ENCODE peak calls at places on chromosomes 4 and X, in six cellular contexts. F is tibial artery, N is right lobe of liver, G is cardiac muscle cell, D is left lung, J is OCI-LY7. C is an unnamed sample.

GRCh38 chr4:138178566-138178965 is 63.6 kb downstream of the SLC7A11 start:
- DNase-seq in F (no peak), J (no peak), N (no peak), D (no peak), G (no peak), C (no peak)

GRCh38 chr4:188107931-188108843 is 1.2 kb downstream of the TRIML2 start:
- DNase-seq in F (no peak), J (no peak), G (no peak), N (no peak), D (no peak), C (no peak)

GRCh38 chrX:150084474-150085229 is 146.4 kb upstream of the EOLA2 start:
- DNase-seq in N (no peak), D (no peak), G (no peak), J (no peak), F (no peak), C (no peak)

GRCh38 chr4:183146478-183146877 is 47.4 kb downstream of the WWC2 start:
- DNase-seq in N (no peak), F (no peak), D (no peak), J (no peak), G (no peak), C (no peak)

GRCh38 chr4:89273741-89274141 is 33.9 kb downstream of the GPRIN3 start:
- DNase-seq in D (no peak), G (no peak), J (no peak), F (no peak), N (no peak), C (no peak)

GRCh38 chr4:82561745-82562552 is at the start of gene TMEM150C:
- DNase-seq in J (no peak), N (peak; percentile 57), F (no peak), G (peak; percentile 78), D (peak; percentile 81), C (peak; percentile 24)

GRCh38 chr4:137471461-137471860 is 60.8 kb downstream of the PCDH18 start:
- DNase-seq in D (no peak), N (no peak), J (no peak), G (no peak), F (no peak), C (no peak)

GRCh38 chrX:52424658-52425057 is 55.8 kb downstream of the XAGE2 start:
- DNase-seq in N (no peak), F (no peak), D (no peak), J (no peak), G (no peak), C (no peak)

GRCh38 chr4:106587558-106587957 is 219.0 kb upstream of the GIMD1 start:
- DNase-seq in F (no peak), D (no peak), N (no peak), J (no peak), G (no peak), C (no peak)

GRCh38 chr4:112358952-112359749 is 62.0 kb downstream of the ALPK1 start:
- DNase-seq in N (no peak), J (no peak), G (no peak), D (peak; percentile 57), F (peak; percentile 53), C (no peak)

GRCh38 chr4:151362404-151363164 is 37.2 kb upstream of the SH3D19 start:
- DNase-seq in J (peak; percentile 76), G (peak; percentile 87), D (peak; percentile 77), N (peak; percentile 83), F (peak; percentile 86), C (peak; percentile 90)

GRCh38 chrX:150869450-150869849 is 29.0 kb downstream of the CD99L2 start:
- DNase-seq in G (no peak), D (no peak), J (no peak), F (no peak), N (no peak), C (peak; percentile 38)

GRCh38 chr4:525660-526059 is 26.6 kb downstream of the PIGG start:
- DNase-seq in J (no peak), N (no peak), D (no peak), G (no peak), F (no peak), C (no peak)

GRCh38 chr4:123102897-123103489 is 180.6 kb upstream of the NUDT6 start:
- DNase-seq in J (peak; percentile 50), D (no peak), N (no peak), F (no peak), G (peak; percentile 50), C (no peak)

GRCh38 chr4:10582059-10582686 is 102.4 kb downstream of the CLNK start:
- DNase-seq in D (no peak), J (peak; percentile 22), F (no peak), N (no peak), G (peak; percentile 60), C (peak; percentile 70)

GRCh38 chr4:3329887-3330286 is 37.1 kb downstream of the RGS12 start:
- DNase-seq in G (no peak), D (no peak), N (peak; percentile 1), J (no peak), F (no peak), C (no peak)

GRCh38 chr4:2712261-2712842 is 43.8 kb downstream of the TNIP2 start:
- DNase-seq in D (no peak), N (no peak), J (peak; percentile 44), F (peak; percentile 19), G (peak; percentile 20), C (no peak)

GRCh38 chr4:140099993-140100392 is 54.0 kb downstream of the MAML3 start:
- DNase-seq in D (peak; percentile 80), G (no peak), N (no peak), J (no peak), F (peak; percentile 79), C (peak; percentile 61)

DNA sequence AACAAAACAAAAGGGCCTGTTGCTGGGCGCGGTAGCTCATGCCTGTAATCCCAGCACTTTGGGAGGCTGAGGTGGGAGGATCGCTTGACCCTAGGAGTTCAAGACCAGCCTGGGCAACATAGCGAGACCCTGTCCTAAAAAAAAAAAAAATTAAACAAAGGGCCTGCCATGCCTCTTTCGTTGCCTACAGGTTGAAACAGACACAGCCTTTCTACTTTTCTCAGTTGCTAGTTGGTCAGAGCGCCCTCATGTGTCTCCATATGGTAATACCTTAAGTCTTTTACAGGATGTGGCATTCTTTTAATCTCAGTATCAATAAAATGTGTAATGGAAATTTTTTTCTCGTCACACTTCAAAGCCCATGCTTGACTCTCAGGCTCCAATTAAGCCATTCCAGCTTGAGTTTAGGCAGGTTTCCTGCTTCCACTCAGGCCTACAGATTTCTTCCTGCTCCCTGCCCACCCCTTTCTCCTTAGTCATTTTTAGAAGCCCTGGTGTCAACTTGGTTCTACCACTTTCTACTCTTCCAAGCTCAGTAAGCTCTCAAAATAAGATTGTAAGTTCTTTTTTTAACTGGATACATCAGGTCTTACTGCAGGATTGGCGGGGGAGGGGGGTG is 4.6 kb upstream of the SOWAHD start:
- DNase-seq in J (peak; percentile 69), D (no peak), G (peak; percentile 49), N (no peak), F (no peak), C (no peak)
- TF ChIP-seq CTCF in J (peak; percentile 72), D (no peak), G (peak; percentile 46), N (peak; percentile 45), F (no peak), C (no peak)

GRCh38 chr4:72118017-72118416 is 86.2 kb downstream of the NPFFR2 start:
- DNase-seq in D (no peak), G (no peak), N (no peak), F (no peak), J (no peak), C (no peak)
- H3K4me3 ChIP-seq in D (no peak overlapping the region), G (no peak overlapping the region), N (no peak overlapping the region), F (no peak overlapping the region), J (no peak overlapping the region), C (no peak overlapping the region)

GRCh38 chr4:77994194-77994721 is 62.9 kb upstream of the FRAS1 start:
- DNase-seq in D (no peak), N (no peak), J (peak; percentile 62), F (no peak), G (peak; percentile 86), C (no peak)
- TF ChIP-seq CTCF in D (peak; percentile 37), N (peak; percentile 16), J (peak; percentile 82), F (no peak), G (peak; percentile 87), C (no peak)

DNA sequence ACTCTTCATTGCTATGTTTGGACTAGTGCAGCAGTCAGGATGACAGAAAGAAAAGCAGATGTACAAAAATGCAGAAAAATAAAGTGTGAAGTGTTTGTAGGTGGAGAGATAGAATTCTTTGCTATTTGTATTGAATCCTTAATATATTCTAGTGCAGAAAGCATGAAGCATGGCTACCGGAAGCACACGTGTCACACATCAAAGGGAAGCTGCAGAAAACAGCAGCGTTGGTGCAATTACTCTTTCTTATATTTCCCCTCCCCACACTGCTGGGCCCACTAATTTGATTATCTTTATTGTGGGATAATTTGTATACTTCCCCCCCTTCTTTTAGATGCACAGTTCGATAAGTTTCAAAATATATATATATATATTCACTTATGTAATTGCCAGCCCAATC is 35.9 kb upstream of the TAPT1 start:
- DNase-seq in F (no peak), J (peak; percentile 86), N (no peak), G (no peak), D (no peak), C (no peak)
- H3K4me3 ChIP-seq in F (no peak overlapping the region), J (peak overlapping the region; percentile 37), N (no peak overlapping the region), G (no peak overlapping the region), D (no peak overlapping the region), C (no peak overlapping the region)

DNA sequence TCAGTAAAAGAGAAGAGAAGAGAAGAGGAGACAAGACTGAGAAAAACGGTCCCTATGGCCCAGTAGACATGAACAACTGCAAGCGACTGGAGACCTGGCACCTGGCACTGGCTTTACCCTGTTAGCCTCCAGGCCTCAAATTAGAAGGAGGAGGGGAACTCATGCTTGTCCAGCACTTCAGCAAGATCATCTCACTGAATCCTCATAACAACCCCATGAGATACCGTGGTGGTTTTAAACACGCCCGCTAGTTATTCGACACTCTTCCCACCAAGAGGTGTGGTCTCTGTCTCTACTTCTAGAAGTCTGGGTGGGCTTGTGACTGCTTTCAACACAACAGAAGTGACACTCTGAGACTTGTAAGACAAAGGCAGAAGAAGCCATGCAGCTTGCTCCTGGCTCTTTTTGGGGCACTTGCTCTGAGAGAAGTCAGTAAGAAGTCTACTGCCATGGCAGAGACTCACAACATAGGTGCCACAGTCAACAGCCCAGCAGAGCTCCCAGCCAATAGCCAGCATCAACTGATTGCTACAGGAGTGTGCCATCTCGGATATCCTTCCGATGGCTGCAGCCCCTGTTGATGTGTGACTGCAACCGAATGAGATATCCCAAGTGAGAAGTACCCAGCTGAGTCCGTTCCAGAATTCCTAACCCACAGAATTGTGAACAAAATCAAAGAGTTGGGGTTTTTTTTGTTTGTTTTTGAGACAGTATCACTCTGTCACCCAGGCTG is 34.1 kb upstream of the BCOR start:
- DNase-seq in F (no peak), J (peak; percentile 12), D (no peak), G (no peak), N (no peak), C (no peak)
- TF ChIP-seq CTCF in F (no peak), J (no peak), D (no peak), G (no peak), N (no peak), C (no peak)

GRCh38 chr4:108034560-108034959 is 44.9 kb downstream of the HADH start:
- DNase-seq in J (peak; percentile 59), D (no peak), G (no peak), N (no peak), F (no peak), C (no peak)

GRCh38 chr4:108033348-108033747 is 43.7 kb downstream of the HADH start:
- DNase-seq in J (peak; percentile 50), G (peak; percentile 12), N (no peak), F (no peak), D (no peak), C (no peak)

GRCh38 chr4:108037884-108038283 is 48.2 kb downstream of the HADH start:
- DNase-seq in F (no peak), N (no peak), G (no peak), D (no peak), J (no peak), C (no peak)

GRCh38 chr4:108036252-108036651 is 46.6 kb downstream of the HADH start:
- DNase-seq in N (no peak), J (peak; percentile 98), G (peak; percentile 67), D (no peak), F (no peak), C (no peak)

GRCh38 chr4:108035691-108036090 is 46.0 kb downstream of the HADH start:
- DNase-seq in N (no peak), D (no peak), G (no peak), F (no peak), J (peak; percentile 93), C (no peak)
- H3K4me3 ChIP-seq in N (no peak overlapping the region), D (no peak overlapping the region), G (no peak overlapping the region), F (no peak overlapping the region), J (peak overlapping the region; percentile 64), C (no peak overlapping the region)

C was measured in mucosa of descending colon.